ENCODE peak calls at places on chromosomes 3 and 15, in six cellular contexts. Y, J, A, H, U and W are unnamed samples.
A peak's percentile ranks its signal among the peaks of the same experiment; 100 is the strongest.

GRCh38 chr3:10557250-10557649 is 51.9 kb upstream of the ATP2B2 start:
- DNase-seq in H (no peak), A (no peak), J (no peak), Y (no peak), U (no peak), W (no peak)

GRCh38 chr15:34122771-34123183 is 20.9 kb downstream of the PGBD4 start:
- DNase-seq in H (no peak), Y (peak; percentile 66), J (no peak), U (peak; percentile 98), A (no peak), W (peak; percentile 76)

GRCh38 chr15:77974098-77974414 is 103.5 kb downstream of the TBC1D2B start:
- DNase-seq in A (peak; percentile 93), U (peak; percentile 66), J (no peak), Y (no peak), H (no peak), W (no peak)

GRCh38 chr15:91498046-91498445 is 355.5 kb upstream of the SLCO3A1 start:
- DNase-seq in H (no peak), J (no peak), A (no peak), Y (no peak), U (no peak), W (no peak)

GRCh38 chr15:48250640-48251076 is 44.6 kb downstream of the SLC12A1 start:
- DNase-seq in Y (peak; percentile 77), H (no peak), U (peak; percentile 81), J (peak; percentile 56), A (no peak), W (peak; percentile 48)

GRCh38 chr3:24315991-24316390 is 178.7 kb downstream of the THRB start:
- DNase-seq in A (no peak), H (no peak), J (no peak), U (peak; percentile 13), Y (no peak), W (no peak)

GRCh38 chr3:147507638-147508286 is 98.6 kb downstream of the ZIC1 start:
- DNase-seq in Y (no peak), U (no peak), A (peak; percentile 22), H (no peak), J (no peak), W (no peak)

GRCh38 chr3:153856932-153857331 is 264.3 kb upstream of the ARHGEF26 start:
- DNase-seq in J (no peak), Y (peak; percentile 6), U (peak; percentile 31), H (no peak), A (no peak), W (no peak)

GRCh38 chr3:39290255-39290654 is 10.4 kb upstream of the CX3CR1 start:
- DNase-seq in J (no peak), U (no peak), A (no peak), Y (no peak), H (no peak), W (no peak)

GRCh38 chr3:190785047-190785446 is 77.4 kb downstream of the GMNC start:
- DNase-seq in U (no peak), A (no peak), J (no peak), H (no peak), Y (no peak), W (no peak)

GRCh38 chr3:120162400-120162799 is 68.2 kb upstream of the GSK3B start:
- DNase-seq in Y (no peak), H (no peak), U (peak; percentile 40), A (no peak), J (no peak), W (no peak)

GRCh38 chr3:96466441-96466840 is 348.0 kb upstream of the EPHA6 start:
- DNase-seq in H (no peak), A (no peak), J (no peak), Y (no peak), U (no peak), W (no peak)

GRCh38 chr15:66588971-66589370 is 23.2 kb upstream of the LCTL start:
- DNase-seq in Y (no peak), H (no peak), A (no peak), J (no peak), U (no peak), W (no peak)
- H3K4me3 ChIP-seq in Y (no peak overlapping the region), H (no peak overlapping the region), A (no peak overlapping the region), J (no peak overlapping the region), U (no peak overlapping the region), W (no peak overlapping the region)

GRCh38 chr15:59294574-59294960 is 78.1 kb downstream of the MYO1E start:
- DNase-seq in J (no peak), H (no peak), A (no peak), U (no peak), Y (no peak), W (no peak)
- H3K4me3 ChIP-seq in J (no peak overlapping the region), H (no peak overlapping the region), A (no peak overlapping the region), U (no peak overlapping the region), Y (no peak overlapping the region), W (no peak overlapping the region)

GRCh38 chr3:40719660-40720287 is 195.0 kb downstream of the ZNF621 start:
- DNase-seq in H (no peak), J (no peak), U (peak; percentile 3), Y (no peak), A (no peak), W (no peak)
- H3K4me3 ChIP-seq in H (no peak overlapping the region), J (no peak overlapping the region), U (no peak overlapping the region), Y (no peak overlapping the region), A (no peak overlapping the region), W (no peak overlapping the region)

DNA sequence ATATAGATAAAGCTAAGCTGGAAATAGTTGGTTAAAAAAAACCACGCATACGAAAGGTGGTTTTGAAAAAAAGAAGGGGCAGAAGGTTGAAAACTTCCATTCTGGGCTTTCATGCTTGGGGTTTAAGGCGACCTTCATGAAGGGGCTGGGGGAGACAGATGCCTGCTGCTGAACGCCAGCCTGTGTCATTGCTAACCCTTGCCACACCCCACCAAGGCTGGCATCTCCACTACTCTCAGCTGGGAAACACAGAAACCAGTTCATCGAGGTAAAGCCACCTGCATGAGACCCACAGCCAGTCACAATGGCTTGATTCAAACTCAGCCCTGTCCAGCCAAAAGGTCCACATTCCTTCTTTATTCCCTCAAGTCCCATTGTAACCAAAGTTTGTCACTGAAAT is 78.7 kb downstream of the ADAMTS17 start:
- DNase-seq in A (no peak), U (no peak), J (no peak), Y (no peak), H (no peak), W (no peak)
- H3K4me3 ChIP-seq in A (no peak overlapping the region), U (no peak overlapping the region), J (no peak overlapping the region), Y (no peak overlapping the region), H (no peak overlapping the region), W (no peak overlapping the region)

GRCh38 chr15:41917767-41918430 is 24.0 kb upstream of the SPTBN5 start:
- DNase-seq in A (peak; percentile 71), H (no peak), J (no peak), U (peak; percentile 87), Y (no peak), W (no peak)

GRCh38 chr15:41921167-41921566 is 27.3 kb upstream of the SPTBN5 start:
- DNase-seq in J (no peak), H (no peak), A (no peak), Y (no peak), U (peak; percentile 55), W (no peak)

GRCh38 chr15:41918506-41919126 is 24.8 kb upstream of the SPTBN5 start:
- DNase-seq in Y (no peak), J (no peak), U (no peak), A (no peak), H (no peak), W (no peak)

GRCh38 chr15:41919954-41920538 is 26.2 kb upstream of the SPTBN5 start:
- DNase-seq in Y (peak; percentile 72), A (no peak), U (peak; percentile 91), J (no peak), H (peak; percentile 52), W (no peak)

DNA sequence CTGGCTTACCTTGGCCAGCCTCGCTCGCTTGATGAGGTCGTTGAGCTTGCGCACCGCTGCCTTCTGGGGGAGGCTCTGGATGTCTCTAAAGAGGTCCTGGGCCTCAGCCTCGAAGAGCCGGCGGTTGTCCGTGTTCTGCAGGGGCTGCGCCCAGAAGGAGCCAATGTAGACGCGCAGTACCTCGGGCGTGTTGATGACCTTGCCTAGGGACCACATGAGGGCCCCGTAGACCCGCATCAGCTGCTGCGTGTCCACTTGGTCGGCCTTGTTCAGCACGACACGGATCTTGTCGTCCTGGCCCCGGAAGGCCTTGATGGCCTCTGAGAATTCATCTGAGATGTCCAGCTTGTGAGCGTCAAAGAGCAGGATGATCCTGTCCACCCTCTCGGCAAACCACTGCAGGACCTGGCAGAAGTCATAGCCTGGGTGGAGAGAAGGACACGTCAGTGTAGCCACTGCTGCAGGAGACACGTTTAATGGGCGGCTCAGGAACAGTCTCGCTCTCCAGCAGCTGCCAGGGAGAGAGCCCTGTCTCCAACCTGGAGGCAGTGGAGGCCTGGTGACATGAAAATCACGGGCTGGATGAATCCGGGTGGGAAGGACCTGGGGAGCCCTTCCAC is 25.5 kb upstream of the SPTBN5 start:
- DNase-seq in H (no peak), A (no peak), U (no peak), J (no peak), Y (no peak), W (no peak)
- H3K4me3 ChIP-seq in H (no peak overlapping the region), A (no peak overlapping the region), U (no peak overlapping the region), J (no peak overlapping the region), Y (no peak overlapping the region), W (no peak overlapping the region)

DNA sequence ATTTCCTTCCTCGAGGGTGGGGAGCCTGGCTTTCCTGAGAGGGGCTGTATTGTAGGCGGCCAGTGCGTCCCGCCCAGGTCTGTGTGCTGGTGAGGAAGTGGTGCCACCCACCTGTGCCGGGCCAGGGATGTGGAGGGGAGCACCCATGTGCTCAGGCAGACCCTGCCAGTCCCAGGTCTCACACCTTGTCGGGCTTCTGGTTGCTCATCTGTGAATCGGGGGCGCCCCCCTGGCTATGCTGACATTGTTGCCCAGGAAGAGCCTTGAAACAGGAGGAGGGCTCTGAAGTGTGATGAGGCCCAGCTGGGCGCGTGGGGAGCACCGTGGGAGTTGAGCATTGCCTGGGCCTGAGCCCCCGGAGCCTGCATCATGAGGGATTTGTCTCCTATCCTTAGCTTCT is 4.8 kb downstream of the FBLN2 start:
- DNase-seq in H (no peak), U (no peak), A (no peak), Y (no peak), J (no peak), W (no peak)
- H3K4me3 ChIP-seq in H (no peak overlapping the region), U (no peak overlapping the region), A (no peak overlapping the region), Y (no peak overlapping the region), J (no peak overlapping the region), W (no peak overlapping the region)

GRCh38 chr15:41797194-41797593 is 22.9 kb downstream of the MAPKBP1 start:
- DNase-seq in U (no peak), J (no peak), H (no peak), Y (no peak), A (no peak), W (no peak)
- H3K4me3 ChIP-seq in U (no peak overlapping the region), J (no peak overlapping the region), H (no peak overlapping the region), Y (no peak overlapping the region), A (no peak overlapping the region), W (no peak overlapping the region)